ENCODE peak calls at places on chromosome 18, in ten cellular contexts. J is transverse colon, F is ovary, S is uterus, K is body of pancreas, E is H1, C is right lobe of liver, P is K562, X is heart left ventricle, V is adrenal gland. W is an unnamed sample. For H3K9me3, the result is how much of the 10 kb centered on the place peaks cover.

GRCh38 chr18:79493211-79493800 is 97.6 kb downstream of the NFATC1 start:
- DNase-seq in J (no peak), F (peak), S (no peak), K (peak), E (no peak), C (no peak), P (no peak), X (peak), V (peak), W (peak)

GRCh38 chr18:46411862-46412690 is 244.9 kb downstream of the LOXHD1 start:
- DNase-seq in J (no peak), F (peak), S (no peak), K (no peak), E (no peak), C (no peak), P (no peak), X (peak), V (peak), W (no peak)

GRCh38 chr18:50405582-50406271 is 30.9 kb downstream of the SKA1 start:
- DNase-seq in J (no peak), F (no peak), S (no peak), K (no peak), E (peak), C (no peak), P (no peak), X (no peak), V (no peak), W (no peak)

GRCh38 chr18:62018034-62018760 is 125.4 kb upstream of the RNF152 start:
- DNase-seq in J (peak), F (peak), S (peak), K (peak), E (no peak), C (no peak), P (no peak), X (peak), V (peak), W (no peak)

GRCh38 chr18:22563098-22563707 is 145.5 kb upstream of the CTAGE1 start:
- DNase-seq in J (peak), F (no peak), S (peak), K (peak), E (no peak), C (no peak), P (peak), X (no peak), V (peak), W (no peak)

GRCh38 chr18:13369353-13369752 is 150.8 kb downstream of the LDLRAD4 start:
- DNase-seq in J (no peak), F (no peak), S (no peak), K (no peak), E (no peak), C (no peak), P (no peak), X (no peak), V (no peak), W (no peak)

GRCh38 chr18:72828601-72829000 is 39.2 kb downstream of the NETO1 start:
- DNase-seq in J (no peak), F (no peak), S (no peak), K (no peak), E (no peak), C (no peak), P (no peak), X (no peak), V (no peak), W (no peak)

GRCh38 chr18:59301974-59302373 is 16.5 kb downstream of the CPLX4 start:
- DNase-seq in J (no peak), F (no peak), S (no peak), K (no peak), E (no peak), C (no peak), P (no peak), X (no peak), V (no peak), W (no peak)

GRCh38 chr18:58364867-58365533 is 263.9 kb downstream of the ALPK2 start:
- DNase-seq in J (no peak), F (no peak), S (no peak), K (no peak), E (no peak), C (no peak), P (no peak), X (no peak), V (no peak), W (no peak)

DNA sequence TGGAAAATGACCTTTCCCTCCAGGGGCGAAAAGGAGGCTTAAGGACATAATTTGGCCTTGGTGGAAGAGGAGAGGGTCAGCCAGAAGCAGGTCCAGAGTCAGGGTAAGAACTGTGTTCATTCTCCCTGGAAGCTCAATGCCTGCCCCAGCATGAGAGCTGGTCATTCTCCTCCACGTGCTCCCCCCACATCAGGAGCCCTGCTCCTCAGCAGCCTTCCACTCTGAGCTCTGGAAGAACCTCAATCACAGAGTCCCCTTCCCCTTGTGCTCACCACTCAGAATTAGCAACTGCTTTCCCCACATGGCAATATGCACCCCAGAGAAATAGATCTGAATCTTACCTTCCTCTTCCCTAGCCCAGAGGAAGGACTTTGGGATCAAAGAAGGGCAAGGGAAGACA is 115.4 kb downstream of the TMEM200C start:
- DNase-seq in J (no peak), F (no peak), S (no peak), K (no peak), E (no peak), C (no peak), P (no peak), X (no peak), V (no peak), W (no peak)
- TF ChIP-seq POLR2A in J (no peak), F (no peak), S (no peak), K (no peak), E (no peak), C (no peak), P (no peak), X (no peak), V (no peak), W (no peak)

GRCh38 chr18:9079863-9080528 is 22.5 kb upstream of the NDUFV2 start:
- DNase-seq in J (no peak), F (no peak), S (no peak), K (no peak), E (no peak), C (no peak), P (no peak), X (no peak), V (no peak), W (no peak)

GRCh38 chr18:9081940-9082339 is 20.6 kb upstream of the NDUFV2 start:
- DNase-seq in J (no peak), F (no peak), S (no peak), K (no peak), E (no peak), C (no peak), P (no peak), X (no peak), V (no peak), W (peak)

GRCh38 chr18:9086624-9087023 is 15.9 kb upstream of the NDUFV2 start:
- DNase-seq in J (no peak), F (no peak), S (no peak), K (no peak), E (no peak), C (no peak), P (no peak), X (no peak), V (no peak), W (no peak)

GRCh38 chr18:9086015-9086414 is 16.5 kb upstream of the NDUFV2 start:
- DNase-seq in J (no peak), F (no peak), S (no peak), K (no peak), E (no peak), C (no peak), P (no peak), X (no peak), V (no peak), W (no peak)

GRCh38 chr18:9082763-9083510 is 19.6 kb upstream of the NDUFV2 start:
- DNase-seq in J (no peak), F (no peak), S (no peak), K (no peak), E (no peak), C (no peak), P (no peak), X (no peak), V (no peak), W (no peak)
- H3K27ac ChIP-seq in J (peak), F (no peak), S (no peak), K (no peak), E (no peak), C (no peak), P (no peak), X (no peak), V (no peak), W (peak)

GRCh38 chr18:48138211-48138610 is 207.8 kb upstream of the SMAD2 start:
- DNase-seq in J (no peak), F (no peak), S (no peak), K (no peak), E (no peak), C (no peak), P (no peak), X (no peak), V (no peak), W (no peak)

GRCh38 chr18:48137354-48138208 is 207.1 kb upstream of the SMAD2 start:
- DNase-seq in J (peak), F (peak), S (no peak), K (no peak), E (no peak), C (no peak), P (no peak), X (no peak), V (no peak), W (peak)

GRCh38 chr18:48138660-48139426 is 208.4 kb upstream of the SMAD2 start:
- DNase-seq in J (peak), F (no peak), S (no peak), K (peak), E (no peak), C (no peak), P (no peak), X (no peak), V (no peak), W (no peak)

GRCh38 chr18:48140738-48141137 is 210.3 kb upstream of the SMAD2 start:
- DNase-seq in J (no peak), F (peak), S (no peak), K (no peak), E (no peak), C (no peak), P (no peak), X (no peak), V (no peak), W (no peak)

DNA sequence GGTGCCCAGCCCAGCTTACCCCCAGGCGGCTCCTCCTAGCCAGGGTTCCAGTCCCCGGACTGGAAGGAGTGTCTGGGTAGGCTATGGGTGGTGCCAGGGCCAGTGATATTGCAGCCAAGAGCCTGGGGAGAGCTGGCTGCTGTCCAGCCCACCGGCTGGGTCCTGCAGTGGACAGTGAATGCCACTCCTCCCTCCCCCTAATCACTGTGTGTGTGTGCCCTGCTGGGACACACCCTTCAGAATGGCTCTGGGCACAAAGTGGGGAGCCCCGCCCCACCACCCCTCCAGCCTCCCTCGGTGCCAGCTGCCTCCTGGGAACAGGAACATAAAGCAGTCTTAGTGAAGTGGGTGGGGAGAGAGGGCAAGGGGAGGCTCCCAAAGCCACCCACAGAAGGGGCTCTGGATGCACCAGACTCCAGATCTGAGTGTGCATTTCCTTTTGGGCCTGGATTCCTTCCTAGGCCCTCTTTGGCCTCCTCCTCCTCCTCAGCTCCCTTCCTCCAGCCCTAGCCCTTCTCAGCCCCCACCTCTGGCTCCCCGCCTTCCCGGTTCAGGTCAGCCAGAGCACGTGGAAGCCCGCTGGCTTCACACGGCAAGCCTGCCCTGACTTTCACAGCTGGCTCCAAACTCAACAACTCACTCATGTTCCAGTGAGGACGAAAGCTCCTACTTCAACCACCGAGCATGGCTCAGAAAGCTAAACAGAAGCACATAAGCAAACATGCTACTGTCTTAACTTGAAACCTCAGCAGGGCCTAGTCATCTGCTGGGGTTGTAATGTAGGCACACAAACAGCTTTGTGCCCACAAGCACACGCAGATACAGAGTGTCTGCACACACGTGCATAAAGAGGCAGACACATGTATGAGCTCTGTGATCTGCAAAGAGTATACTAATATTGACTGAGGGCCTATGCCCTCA is 209.2 kb upstream of the SMAD2 start:
- DNase-seq in J (peak), F (peak), S (no peak), K (peak), E (no peak), C (no peak), P (no peak), X (peak), V (peak), W (peak)
- H3K9me3 ChIP-seq in J (under half), F (under half), S (under half), K (under half), E (under half), C (under half), P (under half), X (under half), V (under half), W (under half)

GRCh38 chr18:48800479-48800876 is 150.3 kb downstream of the SMAD7 start:
- DNase-seq in J (peak), F (peak), S (peak), K (peak), E (peak), C (no peak), P (no peak), X (no peak), V (no peak), W (no peak)

GRCh38 chr18:48801728-48802542 is 148.8 kb downstream of the SMAD7 start:
- DNase-seq in J (peak), F (peak), S (peak), K (peak), E (peak), C (no peak), P (no peak), X (peak), V (no peak), W (peak)

GRCh38 chr18:48802543-48803428 is 148.0 kb downstream of the SMAD7 start:
- DNase-seq in J (peak), F (peak), S (peak), K (peak), E (peak), C (no peak), P (no peak), X (peak), V (no peak), W (no peak)

GRCh38 chr18:48799724-48800315 is 150.9 kb downstream of the SMAD7 start:
- DNase-seq in J (no peak), F (no peak), S (peak), K (peak), E (peak), C (no peak), P (no peak), X (no peak), V (no peak), W (no peak)

GRCh38 chr18:48800877-48801727 is 149.7 kb downstream of the SMAD7 start:
- DNase-seq in J (peak), F (peak), S (peak), K (peak), E (peak), C (no peak), P (no peak), X (peak), V (no peak), W (no peak)
- TF ChIP-seq POLR2A in J (no peak), F (no peak), S (no peak), K (no peak), E (no peak), C (no peak), P (no peak), X (no peak), V (no peak), W (no peak)

GRCh38 chr18:55317832-55318231 is 270.2 kb downstream of the TCF4 start:
- DNase-seq in J (no peak), F (no peak), S (no peak), K (no peak), E (no peak), C (no peak), P (no peak), X (no peak), V (no peak), W (no peak)
- H3K27ac ChIP-seq in J (peak), F (no peak), S (peak), K (no peak), E (no peak), C (no peak), P (no peak), X (peak), V (peak), W (no peak)

DNA sequence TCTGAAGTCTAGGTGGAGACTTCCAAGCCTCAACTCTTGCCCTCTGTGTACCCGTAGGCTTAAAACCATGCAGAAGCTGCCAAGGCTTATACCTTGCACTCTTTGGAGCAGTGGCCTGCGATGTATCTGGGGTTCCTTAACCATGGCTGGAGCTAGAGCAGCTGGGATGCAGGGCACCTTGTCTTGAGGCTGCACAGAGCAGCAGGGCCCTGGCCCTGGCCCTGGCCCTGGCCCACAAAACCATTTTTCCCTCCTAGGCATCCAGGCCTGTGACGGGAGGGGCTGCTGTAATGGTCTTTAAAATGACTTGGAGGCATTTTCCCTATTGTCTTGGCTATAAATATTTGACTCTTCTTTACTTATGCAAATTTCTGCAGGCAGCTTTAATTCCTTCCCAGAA is 19.2 kb downstream of the SERPINB4 start:
- DNase-seq in J (no peak), F (no peak), S (no peak), K (no peak), E (no peak), C (no peak), P (no peak), X (no peak), V (no peak), W (no peak)
- H3K9me3 ChIP-seq in J (under half), F (under half), S (under half), K (under half), E (under half), C (under half), P (under half), X (under half), V (under half), W (under half)

W was measured in Peyer's patch.